ENCODE peak calls at places on chromosomes 12 and 14, in ten cellular contexts. T, J, H, U, C, D, E, N, W and K are unnamed samples.

GRCh38 chr14:79972230-79972629 is 239.1 kb downstream of the DIO2 start:
- DNase-seq in J (no peak), E (no peak), U (no peak), T (peak; percentile 49), N (no peak), D (no peak), W (no peak), C (no peak), H (no peak), K (no peak)

GRCh38 chr12:3137268-3137761 is 60.1 kb downstream of the TSPAN9 start:
- DNase-seq in T (peak; percentile 61), J (peak; percentile 45), C (no peak), D (peak; percentile 56), W (no peak), N (peak; percentile 45), H (peak; percentile 34), E (peak; percentile 25), U (no peak), K (no peak)

GRCh38 chr12:11981174-11981733 is 89.5 kb upstream of the BCL2L14 start:
- DNase-seq in H (no peak), C (no peak), J (no peak), D (no peak), W (no peak), T (peak; percentile 36), E (no peak), U (no peak), N (no peak), K (no peak)

GRCh38 chr14:92632546-92633273 is 115.7 kb downstream of the LGMN start:
- DNase-seq in J (no peak), C (no peak), N (no peak), H (no peak), U (no peak), D (no peak), W (no peak), T (no peak), E (no peak), K (no peak)

GRCh38 chr14:56351861-56352260 is 227.7 kb upstream of the TMEM260 start:
- DNase-seq in W (no peak), D (no peak), J (no peak), U (no peak), N (no peak), E (no peak), H (no peak), C (peak; percentile 4), T (peak; percentile 78), K (no peak)

GRCh38 chr14:101733211-101733610 is 28.3 kb upstream of the PPP2R5C start:
- DNase-seq in D (no peak), J (no peak), W (no peak), E (no peak), N (no peak), H (no peak), C (no peak), T (peak; percentile 42), U (no peak), K (no peak)

GRCh38 chr12:130489293-130489692 is 151.6 kb downstream of the PIWIL1 start:
- DNase-seq in U (no peak), N (no peak), W (no peak), D (no peak), C (no peak), H (no peak), T (no peak), J (no peak), E (no peak), K (no peak)

GRCh38 chr12:2129076-2129475 is 76.3 kb downstream of the CACNA1C start:
- DNase-seq in E (no peak), T (peak; percentile 39), H (no peak), J (no peak), C (no peak), W (no peak), U (no peak), D (no peak), N (no peak), K (no peak)

GRCh38 chr12:64824500-64825142 is at the start of gene TBC1D30:
- DNase-seq in C (no peak), D (peak; percentile 26), J (peak; percentile 37), N (peak; percentile 28), H (no peak), U (no peak), T (peak; percentile 12), E (peak; percentile 22), W (peak; percentile 69), K (peak; percentile 29)

GRCh38 chr12:54555670-54556257 is 6.4 kb downstream of the PDE1B start:
- DNase-seq in N (no peak), W (no peak), T (no peak), C (no peak), H (no peak), U (no peak), E (no peak), J (no peak), D (no peak), K (no peak)

GRCh38 chr12:39816671-39817185 is 197.1 kb upstream of the ABCD2 start:
- DNase-seq in C (no peak), E (no peak), H (no peak), N (no peak), W (no peak), T (no peak), U (no peak), D (no peak), J (no peak), K (no peak)

GRCh38 chr12:56634837-56635538 is 4.9 kb upstream of the BAZ2A start:
- DNase-seq in C (peak; percentile 94), J (peak; percentile 92), E (peak; percentile 50), U (peak; percentile 91), N (peak; percentile 53), T (peak; percentile 83), W (peak; percentile 89), D (peak; percentile 79), H (no peak), K (no peak)

GRCh38 chr14:90381999-90382451 is 14.8 kb upstream of the CALM1 start:
- DNase-seq in E (no peak), T (no peak), U (peak; percentile 90), W (peak; percentile 77), J (peak; percentile 85), D (peak; percentile 41), H (peak; percentile 23), N (peak; percentile 18), C (no peak), K (no peak)
- TF ChIP-seq CTCF in E (no peak), T (no peak), U (no peak), W (no peak), J (no peak), D (no peak), H (no peak), N (no peak), C (no peak), K (no peak)

DNA sequence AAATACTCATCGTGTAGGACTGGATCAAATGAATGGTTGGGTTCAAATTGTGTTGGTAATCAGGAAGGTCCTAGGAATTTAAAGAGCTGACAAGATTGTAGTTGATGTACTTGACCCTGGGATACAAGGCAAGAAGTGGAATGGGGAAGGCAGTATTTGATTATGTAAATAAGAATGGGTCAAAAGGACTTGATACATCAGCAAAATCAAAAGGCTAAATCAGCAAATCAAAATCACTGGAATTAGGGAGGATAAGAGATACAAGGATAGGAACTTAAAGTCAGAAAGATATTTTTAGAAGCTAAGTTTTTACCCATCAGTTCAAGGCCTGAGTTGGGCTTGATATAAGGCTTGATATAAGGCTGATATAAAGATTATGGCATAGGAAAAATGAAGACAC is 65.8 kb downstream of the VEZT start:
- DNase-seq in U (no peak), E (no peak), J (no peak), W (no peak), D (no peak), T (no peak), C (no peak), N (no peak), H (no peak), K (no peak)
- TF ChIP-seq CTCF in U (no peak), E (no peak), J (no peak), W (no peak), D (no peak), T (no peak), C (no peak), N (no peak), H (no peak), K (no peak)

GRCh38 chr12:121626853-121627623 is 708 bp downstream of the ORAI1 start:
- DNase-seq in C (peak; percentile 75), U (peak; percentile 63), H (peak; percentile 19), T (peak; percentile 76), W (peak; percentile 86), N (peak; percentile 56), J (peak; percentile 78), E (peak; percentile 50), D (peak; percentile 43), K (no peak)
- TF ChIP-seq CTCF in C (peak; percentile 1), U (peak; percentile 24), H (no peak), T (peak; percentile 28), W (peak; percentile 18), N (no peak), J (no peak), E (peak; percentile 24), D (no peak), K (no peak)

GRCh38 chr14:22906073-22906472 is 12.9 kb downstream of the RBM23 start:
- DNase-seq in T (no peak), N (no peak), U (no peak), D (no peak), E (no peak), W (no peak), C (no peak), J (no peak), H (no peak), K (no peak)

GRCh38 chr14:22908601-22909000 is 10.3 kb downstream of the RBM23 start:
- DNase-seq in H (no peak), J (no peak), N (no peak), D (no peak), T (no peak), U (no peak), W (no peak), E (no peak), C (no peak), K (no peak)

GRCh38 chr14:22903742-22904087 is 15.2 kb downstream of the RBM23 start:
- DNase-seq in C (no peak), W (no peak), U (no peak), J (no peak), H (no peak), N (no peak), E (no peak), D (no peak), T (no peak), K (no peak)

GRCh38 chr14:22907429-22907828 is 11.5 kb downstream of the RBM23 start:
- DNase-seq in D (no peak), N (no peak), J (no peak), C (no peak), T (no peak), H (no peak), U (no peak), W (no peak), E (no peak), K (no peak)

GRCh38 chr14:22905627-22906026 is 13.3 kb downstream of the RBM23 start:
- DNase-seq in T (no peak), E (no peak), U (no peak), D (no peak), W (no peak), C (no peak), H (no peak), N (no peak), J (no peak), K (no peak)
- TF ChIP-seq CTCF in T (no peak), E (no peak), U (no peak), D (no peak), W (no peak), C (no peak), H (no peak), N (no peak), J (no peak), K (no peak)